ENCODE peak calls at places on chromosomes 12 and 14, in four cellular contexts. A is BE2C, K is DND-41, D is fibroblast of lung. S is an unnamed sample.

GRCh38 chr14:77890873-77891272 is 91.0 kb downstream of the ADCK1 start:
- DNase-seq in A (no peak), K (no peak), D (no peak), S (no peak)

GRCh38 chr14:23370221-23370620 is 2.4 kb upstream of the IL25 start:
- DNase-seq in A (no peak), K (no peak), D (no peak), S (no peak)

GRCh38 chr12:24821691-24822090 is 127.2 kb downstream of the BCAT1 start:
- DNase-seq in A (no peak), K (no peak), D (peak; percentile 55), S (no peak)

GRCh38 chr14:95562892-95563685 is 28.2 kb downstream of the GLRX5 start:
- DNase-seq in A (no peak), K (no peak), D (peak; percentile 34), S (peak; percentile 15)

GRCh38 chr14:75825147-75825592 is 156.6 kb downstream of the TGFB3 start:
- DNase-seq in A (no peak), K (no peak), D (peak; percentile 73), S (peak; percentile 80)

GRCh38 chr14:93234798-93235197 is 27.7 kb downstream of the UBR7 start:
- DNase-seq in A (no peak), K (no peak), D (peak; percentile 50), S (peak; percentile 52)

GRCh38 chr12:9973951-9974350 is 2.7 kb downstream of the CLEC12A start:
- DNase-seq in A (no peak), K (no peak), D (no peak), S (no peak)

GRCh38 chr12:64946132-64946829 is 121.8 kb downstream of the TBC1D30 start:
- DNase-seq in A (peak; percentile 43), K (no peak), D (peak; percentile 42), S (peak; percentile 48)

GRCh38 chr14:72645706-72646105 is 248.2 kb downstream of the DPF3 start:
- DNase-seq in A (no peak), K (no peak), D (no peak), S (no peak)

GRCh38 chr14:61720302-61720677 is 25.0 kb downstream of the HIF1A start:
- DNase-seq in A (no peak), K (no peak), D (no peak), S (no peak)

GRCh38 chr12:109696485-109697269 is 16.9 kb upstream of the FAM222A start:
- DNase-seq in A (no peak), K (no peak), D (no peak), S (no peak)

GRCh38 chr12:17076335-17076734 is 470.4 kb upstream of the LMO3 start:
- DNase-seq in A (no peak), K (no peak), D (no peak), S (no peak)

GRCh38 chr12:24760162-24760561 is 188.7 kb downstream of the BCAT1 start:
- DNase-seq in A (no peak), K (no peak), D (no peak), S (no peak)

GRCh38 chr14:104138098-104138890 is at the start of gene KIF26A:
- DNase-seq in A (peak; percentile 93), K (no peak), D (no peak), S (no peak)

GRCh38 chr14:72614365-72614764 is 279.5 kb downstream of the DPF3 start:
- DNase-seq in A (no peak), K (no peak), D (no peak), S (no peak)

GRCh38 chr12:67413577-67413976 is 144.4 kb downstream of the CAND1 start:
- DNase-seq in A (no peak), K (no peak), D (no peak), S (no peak)

GRCh38 chr14:85380891-85381290 is 149.1 kb upstream of the FLRT2 start:
- DNase-seq in A (no peak), K (no peak), D (no peak), S (peak; percentile 5)

GRCh38 chr12:110627500-110628195 is 13.7 kb downstream of the TCTN1 start:
- DNase-seq in A (no peak), K (no peak), D (no peak), S (no peak)

GRCh38 chr12:12480074-12480473 is 82.6 kb downstream of the DUSP16 start:
- DNase-seq in A (no peak), K (no peak), D (no peak), S (no peak)

GRCh38 chr12:96040305-96041133 is 5.1 kb upstream of the LTA4H start:
- DNase-seq in A (no peak), K (no peak), D (no peak), S (no peak)

GRCh38 chr12:46260913-46261476 is 7.8 kb downstream of the SLC38A1 start:
- DNase-seq in A (no peak), K (no peak), D (no peak), S (no peak)

GRCh38 chr12:111093428-111094142 is 173.2 kb upstream of the MYL2 start:
- DNase-seq in A (no peak), K (peak; percentile 27), D (no peak), S (no peak)

GRCh38 chr12:124564232-124564958 is 3.0 kb downstream of the NCOR2 start:
- DNase-seq in A (no peak), K (no peak), D (no peak), S (peak; percentile 43)

GRCh38 chr12:120956579-120957360 is 21.6 kb upstream of the HNF1A start:
- DNase-seq in A (no peak), K (no peak), D (no peak), S (no peak)

GRCh38 chr12:115137812-115138521 is 454.0 kb upstream of the TBX3 start:
- DNase-seq in A (no peak), K (no peak), D (no peak), S (no peak)

GRCh38 chr12:122869207-122869973 is 26.5 kb downstream of the VPS37B start:
- DNase-seq in A (no peak), K (no peak), D (no peak), S (no peak)

GRCh38 chr14:74945261-74945851 is 10.0 kb downstream of the PGF start:
- DNase-seq in A (peak; percentile 67), K (peak; percentile 32), D (peak; percentile 14), S (peak; percentile 60)

GRCh38 chr12:106780010-106780625 is 5.6 kb downstream of the RIC8B start:
- DNase-seq in A (peak; percentile 61), K (no peak), D (no peak), S (no peak)

GRCh38 chr12:47388712-47389111 is 309.0 kb upstream of the AMIGO2 start:
- DNase-seq in A (no peak), K (no peak), D (no peak), S (no peak)

GRCh38 chr14:78278464-78278863 is 108.3 kb downstream of the NRXN3 start:
- DNase-seq in A (no peak), K (no peak), D (no peak), S (no peak)

GRCh38 chr12:13347241-13348043 is 150.9 kb downstream of the EMP1 start:
- DNase-seq in A (peak; percentile 43), K (no peak), D (peak; percentile 52), S (no peak)

GRCh38 chr14:56949828-56950227 is 139.5 kb upstream of the OTX2 start:
- DNase-seq in A (no peak), K (no peak), D (no peak), S (no peak)

GRCh38 chr14:77485256-77485655 is 13.4 kb downstream of the ISM2 start:
- DNase-seq in A (no peak), K (no peak), D (no peak), S (no peak)

GRCh38 chr12:132152921-132153321 is 8.7 kb downstream of the NOC4L start:
- DNase-seq in A (peak; percentile 13), K (no peak), D (no peak), S (no peak)

GRCh38 chr14:101595887-101596721 is 34.8 kb downstream of the DIO3 start:
- DNase-seq in A (no peak), K (peak; percentile 88), D (no peak), S (no peak)

GRCh38 chr12:30440826-30441602 is 254.7 kb downstream of the IPO8 start:
- DNase-seq in A (peak; percentile 51), K (no peak), D (peak; percentile 42), S (peak; percentile 62)
- TF ChIP-seq CTCF in A (peak; percentile 75), K (no peak), D (peak; percentile 78), S (peak; percentile 75)

DNA sequence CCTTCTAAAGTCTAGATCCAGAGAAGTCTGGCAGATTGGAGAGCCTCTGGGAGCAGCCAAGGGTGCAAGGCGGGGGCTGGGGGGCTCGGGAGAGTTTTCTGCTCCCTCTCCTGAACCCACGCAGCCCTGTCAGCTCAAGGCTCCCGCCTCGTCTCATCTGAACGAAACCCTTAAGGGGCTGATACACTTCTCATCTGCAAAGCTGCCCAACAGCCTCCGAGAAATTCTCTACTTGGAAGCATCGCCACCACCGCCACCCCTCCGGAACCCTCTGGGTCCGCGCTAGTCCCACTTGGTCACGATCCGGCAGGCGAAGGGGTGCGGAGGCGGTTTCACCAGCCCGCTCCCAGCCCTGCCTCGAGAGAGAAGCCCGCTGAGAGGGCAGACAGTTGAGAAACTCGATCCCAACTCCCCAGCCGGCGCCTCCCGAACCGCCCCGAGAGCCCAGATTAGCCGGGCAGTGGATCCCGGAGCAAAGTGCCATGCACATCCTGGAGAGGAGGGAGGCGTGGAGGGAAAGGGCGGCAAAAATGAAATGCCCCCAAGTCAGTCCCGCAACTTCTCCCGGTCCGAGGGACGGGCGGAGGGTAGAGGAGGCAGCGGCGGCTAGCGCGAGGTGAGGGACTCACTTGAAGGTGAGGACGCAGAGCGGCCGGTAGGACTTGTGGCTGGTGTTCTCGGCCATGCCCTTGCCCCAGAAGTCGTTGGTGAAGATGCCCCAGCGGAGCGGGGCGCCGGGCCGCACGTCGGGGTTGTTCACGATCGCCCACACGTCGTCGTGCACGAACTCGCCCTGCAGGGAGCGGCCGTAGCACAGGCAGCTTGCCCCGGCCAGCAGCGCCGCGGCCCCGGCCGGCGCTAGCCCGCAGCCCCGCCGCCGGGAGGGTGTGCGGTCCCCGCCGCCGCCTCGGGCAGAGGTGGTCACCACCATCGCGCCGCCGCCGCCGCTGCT is 645 bp downstream of the TMTC1 start:
- DNase-seq in A (peak; percentile 43), K (no peak), D (peak; percentile 53), S (peak; percentile 69)
- H3K4me3 ChIP-seq in A (peak overlapping the region; percentile 82), K (no peak overlapping the region), D (peak overlapping the region; percentile 74), S (peak overlapping the region; percentile 90)

DNA sequence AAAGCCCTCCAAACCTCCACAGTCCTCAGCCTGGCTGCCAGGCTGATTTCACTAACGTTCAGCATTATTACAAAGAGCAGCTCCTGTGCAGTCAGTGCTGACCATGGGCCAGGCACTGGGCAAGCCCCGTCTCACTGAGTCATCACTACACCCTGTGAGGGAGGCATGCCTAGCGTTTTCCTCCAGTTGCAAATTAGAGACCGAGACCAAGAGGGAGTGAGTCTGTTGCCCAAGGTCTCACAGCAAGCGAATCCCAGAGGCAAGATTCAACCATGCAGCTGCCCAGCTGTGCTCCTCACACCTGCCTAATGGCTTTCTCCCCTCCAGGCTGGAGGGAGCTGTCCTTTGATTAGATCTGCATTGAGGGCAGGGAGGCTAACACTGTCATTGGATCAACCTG is 229.3 kb upstream of the LHX5 start:
- DNase-seq in A (no peak), K (no peak), D (peak; percentile 7), S (no peak)
- H3K27me3 ChIP-seq in A (peaks cover 17% of the 10 kb centered on the region), K (peaks cover 11% of the 10 kb centered on the region), D (no peaks in the 10 kb centered on the region), S (peaks cover 18% of the 10 kb centered on the region)

DNA sequence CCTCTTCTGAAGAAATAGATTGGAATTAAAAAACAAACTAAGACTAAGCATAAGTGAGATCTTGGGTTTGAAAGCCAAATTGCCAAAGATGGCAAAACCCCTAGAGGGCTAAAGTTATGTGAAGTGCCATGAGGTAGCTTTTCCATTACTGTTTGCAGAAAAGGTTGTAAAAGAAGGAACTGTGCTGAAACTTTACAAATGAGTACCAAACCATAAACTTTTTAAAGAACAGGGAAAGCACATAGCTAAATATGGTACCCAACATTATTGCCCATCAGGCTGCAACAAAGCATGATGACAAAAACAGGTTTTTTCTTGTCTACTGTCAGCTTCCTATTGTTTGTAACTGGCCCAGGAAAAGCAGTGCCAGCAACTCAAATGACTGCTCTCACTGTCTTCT is 224.2 kb downstream of the RAD51B start:
- DNase-seq in A (no peak), K (no peak), D (no peak), S (no peak)
- TF ChIP-seq CTCF in A (no peak), K (no peak), D (no peak), S (no peak)

S was measured in cardiac muscle cell.